ENCODE peak calls at places on chromosomes 7 and 10, in five cellular contexts. L is fibroblast of lung, Y is tibial nerve, K is suprapubic skin, D is OCI-LY7. O is an unnamed sample.

GRCh38 chr7:108253275-108254044 is 123.3 kb upstream of the LAMB4 start:
- DNase-seq in L (peak), Y (no peak), K (no peak), D (no peak), O (no peak)

GRCh38 chr10:61986357-61986756 is 84.9 kb downstream of the ARID5B start:
- DNase-seq in L (no peak), Y (no peak), K (no peak), D (no peak), O (no peak)

GRCh38 chr7:69603937-69604494 is 5.7 kb downstream of the AUTS2 start:
- DNase-seq in L (no peak), Y (no peak), K (no peak), D (peak), O (no peak)

GRCh38 chr10:34730726-34731125 is 84.4 kb downstream of the PARD3 start:
- DNase-seq in L (peak), Y (no peak), K (no peak), D (no peak), O (no peak)

GRCh38 chr7:26454180-26454579 is 162.5 kb downstream of the SNX10 start:
- DNase-seq in L (peak), Y (no peak), K (no peak), D (no peak), O (no peak)

GRCh38 chr7:21939136-21939857 is 6.4 kb downstream of the CDCA7L start:
- DNase-seq in L (peak), Y (no peak), K (no peak), D (no peak), O (no peak)

GRCh38 chr10:31873724-31874123 is 54.9 kb downstream of the ARHGAP12 start:
- DNase-seq in L (no peak), Y (no peak), K (no peak), D (no peak), O (no peak)

GRCh38 chr10:79982861-79983260 is 34.0 kb upstream of the SFTPD start:
- DNase-seq in L (no peak), Y (no peak), K (no peak), D (no peak), O (no peak)

GRCh38 chr7:96199421-96199820 is 122.5 kb downstream of the SLC25A13 start:
- DNase-seq in L (peak), Y (no peak), K (no peak), D (no peak), O (no peak)

GRCh38 chr10:102243304-102243703 is 2.0 kb upstream of the PITX3 start:
- DNase-seq in L (peak), Y (no peak), K (no peak), D (no peak), O (no peak)

GRCh38 chr7:46630031-46630430 is 709.0 kb upstream of the IGFBP3 start:
- DNase-seq in L (peak), Y (no peak), K (no peak), D (no peak), O (no peak)

GRCh38 chr7:55132890-55133551 is 114.2 kb downstream of the EGFR start:
- DNase-seq in L (peak), Y (peak), K (peak), D (no peak), O (peak)

GRCh38 chr7:18096087-18096486 is 68.4 kb upstream of the PRPS1L1 start:
- DNase-seq in L (no peak), Y (no peak), K (no peak), D (no peak), O (no peak)

DNA sequence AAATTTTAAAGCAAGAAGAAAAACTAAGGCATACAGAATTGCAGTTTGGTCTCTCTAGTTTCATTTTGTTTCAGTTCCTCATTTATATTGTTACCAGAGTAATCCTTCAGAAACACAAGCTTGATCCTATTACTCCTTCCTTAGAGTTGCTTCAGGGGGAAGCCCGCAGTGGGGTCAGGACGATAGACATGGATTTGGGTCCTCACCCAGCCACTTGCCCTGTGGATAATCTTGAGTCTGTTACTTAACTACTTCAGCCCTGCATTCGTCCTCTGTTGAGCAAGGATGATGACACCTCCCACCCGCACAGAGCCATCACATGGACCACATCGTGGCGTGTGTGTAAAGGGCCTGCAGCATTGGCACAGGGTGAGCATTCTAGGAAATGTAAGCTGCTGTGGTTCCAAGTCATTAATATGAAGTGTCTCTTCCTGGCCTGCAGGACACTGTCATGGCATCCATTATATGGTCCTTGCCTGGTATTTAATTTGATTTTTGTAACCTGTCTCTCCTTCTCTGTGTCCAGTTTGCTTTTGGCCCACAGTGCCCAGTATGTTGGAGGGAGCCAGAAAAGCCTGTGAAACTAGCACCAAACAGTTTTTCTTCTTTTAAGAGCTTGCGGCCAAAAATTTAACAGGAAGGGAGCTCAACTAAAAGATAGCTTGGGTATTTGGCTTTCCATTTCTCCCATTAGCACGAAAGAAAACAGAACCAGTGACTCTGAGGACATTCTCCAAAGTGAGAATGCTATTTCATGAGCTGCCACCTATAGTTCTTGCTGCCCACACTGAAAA is 111.3 kb downstream of the EEPD1 start:
- DNase-seq in L (no peak), Y (no peak), K (no peak), D (peak), O (no peak)
- H3K27ac ChIP-seq in L (no peak), Y (no peak), K (no peak), D (no peak), O (peak)

DNA sequence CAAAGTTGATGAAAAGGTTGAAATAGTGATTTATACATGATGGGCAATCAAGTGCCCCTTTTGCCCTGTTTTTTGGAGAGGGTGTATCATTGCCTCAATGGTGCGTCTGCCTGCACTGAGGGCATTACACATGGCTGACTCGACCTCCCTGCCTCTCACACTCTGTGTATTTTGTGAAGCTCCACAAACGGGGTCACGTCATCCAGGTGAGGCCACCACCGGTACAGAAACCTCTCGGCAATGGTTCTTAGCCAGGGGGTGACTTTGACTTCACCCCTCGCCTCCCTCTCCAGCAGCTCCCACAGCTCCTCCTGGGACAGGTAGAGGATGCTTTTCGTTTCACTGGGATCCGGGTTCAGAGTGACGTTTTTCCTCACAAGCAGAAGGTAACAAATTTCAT is 6.3 kb downstream of the IDI2 start:
- DNase-seq in L (no peak), Y (no peak), K (no peak), D (no peak), O (no peak)
- H3K27ac ChIP-seq in L (no peak), Y (no peak), K (no peak), D (no peak), O (no peak)

GRCh38 chr10:119257894-119258293 is 50.5 kb downstream of the GRK5 start:
- DNase-seq in L (no peak), Y (no peak), K (no peak), D (no peak), O (no peak)

GRCh38 chr10:119253433-119254174 is 46.2 kb downstream of the GRK5 start:
- DNase-seq in L (peak), Y (peak), K (peak), D (no peak), O (peak)

GRCh38 chr10:119254355-119254754 is 47.0 kb downstream of the GRK5 start:
- DNase-seq in L (no peak), Y (no peak), K (no peak), D (no peak), O (no peak)

GRCh38 chr10:119256897-119257296 is 49.5 kb downstream of the GRK5 start:
- DNase-seq in L (no peak), Y (no peak), K (no peak), D (no peak), O (no peak)

DNA sequence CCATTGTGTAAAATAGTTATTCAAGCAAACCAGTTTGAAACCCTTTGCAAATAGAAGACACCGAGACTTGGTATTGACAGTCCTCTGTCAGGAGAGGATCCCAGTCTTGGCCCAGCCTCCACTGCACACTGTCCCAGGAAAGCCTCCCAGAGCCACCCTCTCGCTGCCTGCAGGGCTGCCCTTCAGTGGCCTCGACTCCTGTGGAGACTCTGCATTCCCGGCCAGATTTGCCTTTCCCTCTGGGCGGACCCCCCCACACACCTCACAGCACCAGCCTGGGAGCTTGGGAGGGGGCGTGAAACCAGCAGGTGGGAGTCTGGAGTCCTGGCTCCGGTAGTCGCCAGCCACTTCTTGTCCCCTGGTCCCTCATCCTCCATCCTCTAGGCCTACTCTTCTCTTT is 48.7 kb downstream of the GRK5 start:
- DNase-seq in L (no peak), Y (no peak), K (no peak), D (no peak), O (no peak)
- H3K27ac ChIP-seq in L (no peak), Y (peak), K (no peak), D (no peak), O (peak)

GRCh38 chr10:69406302-69406811 is 10.4 kb downstream of the TACR2 start:
- DNase-seq in L (no peak), Y (no peak), K (no peak), D (no peak), O (peak)
- H3K27ac ChIP-seq in L (no peak), Y (peak), K (no peak), D (no peak), O (peak)

GRCh38 chr10:4315529-4315928 is 510.5 kb upstream of the AKR1E2 start:
- DNase-seq in L (peak), Y (peak), K (no peak), D (no peak), O (no peak)
- H3K27ac ChIP-seq in L (peak), Y (peak), K (peak), D (no peak), O (peak)

GRCh38 chr7:98571986-98572385 is 45.1 kb upstream of the NPTX2 start:
- DNase-seq in L (no peak), Y (no peak), K (no peak), D (no peak), O (no peak)
- H3K27ac ChIP-seq in L (no peak), Y (peak), K (no peak), D (no peak), O (no peak)

GRCh38 chr7:92629779-92630178 is 39.6 kb upstream of the FAM133B start:
- DNase-seq in L (no peak), Y (no peak), K (no peak), D (no peak), O (no peak)
- H3K27ac ChIP-seq in L (no peak), Y (no peak), K (no peak), D (no peak), O (no peak)

GRCh38 chr7:131626643-131627042 is 70.2 kb upstream of the PODXL start:
- DNase-seq in L (no peak), Y (no peak), K (no peak), D (no peak), O (no peak)
- H3K27ac ChIP-seq in L (no peak), Y (no peak), K (no peak), D (no peak), O (no peak)

GRCh38 chr7:90594791-90595317 is 1.3 kb upstream of the CDK14 start:
- DNase-seq in L (peak), Y (peak), K (no peak), D (no peak), O (peak)
- H3K27ac ChIP-seq in L (peak), Y (peak), K (peak), D (no peak), O (peak)

O was measured in coronary artery.